ENCODE peak calls at places on chromosomes 3 and 15, in four cellular contexts. R is endothelial cell of umbilical vein, M is astrocyte, C is left ventricle myocardium inferior. P is an unnamed sample. For H3K4me1, the result is how much of the 10 kb centered on the place peaks cover.

GRCh38 chr3:107064445-107065060 is 312.7 kb upstream of the CCDC54 start:
- DNase-seq in C (peak), R (peak), M (peak), P (peak)

GRCh38 chr3:188557230-188557629 is 403.3 kb downstream of the LPP start:
- DNase-seq in M (no peak), C (no peak), R (no peak), P (no peak)

GRCh38 chr15:90064931-90065681 is 37.2 kb downstream of the IDH2 start:
- DNase-seq in R (peak), C (peak), M (no peak), P (no peak)

GRCh38 chr3:155241559-155241958 is 51.9 kb downstream of the STRIT1 start:
- DNase-seq in C (no peak), R (no peak), M (peak), P (no peak)

GRCh38 chr15:30670056-30670455 is 44.1 kb downstream of the ARHGAP11B start:
- DNase-seq in R (peak), C (no peak), M (no peak), P (no peak)

GRCh38 chr3:28109829-28110228 is 131.6 kb upstream of the CMC1 start:
- DNase-seq in R (no peak), C (no peak), M (no peak), P (no peak)

GRCh38 chr3:45640091-45640507 is 45.5 kb downstream of the LIMD1 start:
- DNase-seq in M (no peak), C (no peak), R (peak), P (no peak)

GRCh38 chr3:70550723-70551319 is 238.4 kb upstream of the MDFIC2 start:
- DNase-seq in M (peak), R (peak), C (peak), P (peak)

GRCh38 chr3:197367081-197367780 is 68.8 kb upstream of the DLG1 start:
- DNase-seq in R (no peak), M (peak), C (no peak), P (peak)

GRCh38 chr3:181230258-181230657 is 240.7 kb upstream of the DNAJC19 start:
- DNase-seq in M (no peak), C (no peak), R (no peak), P (no peak)

GRCh38 chr3:118705827-118706226 is 328.8 kb downstream of the IGSF11 start:
- DNase-seq in C (no peak), R (no peak), M (no peak), P (no peak)

GRCh38 chr3:173902866-173903265 is 505.3 kb downstream of the NLGN1 start:
- DNase-seq in C (no peak), M (no peak), R (no peak), P (no peak)

GRCh38 chr3:138188013-138188352 is 882 bp downstream of the ARMC8 start:
- DNase-seq in R (peak), C (no peak), M (peak), P (no peak)

GRCh38 chr15:95059346-95059905 is 828.1 kb downstream of the MCTP2 start:
- DNase-seq in M (no peak), C (no peak), R (no peak), P (peak)

GRCh38 chr3:45032113-45032512 is 6.0 kb downstream of the CLEC3B start:
- DNase-seq in R (no peak), C (no peak), M (no peak), P (no peak)

GRCh38 chr3:65402597-65402996 is 636.1 kb downstream of the MAGI1 start:
- DNase-seq in R (no peak), C (no peak), M (peak), P (peak)

GRCh38 chr3:121914081-121914998 is 20.1 kb downstream of the SLC15A2 start:
- DNase-seq in C (no peak), R (no peak), M (no peak), P (no peak)

GRCh38 chr3:160392798-160393197 is 6.2 kb downstream of the IFT80 start:
- DNase-seq in R (no peak), C (no peak), M (no peak), P (no peak)

GRCh38 chr3:134106580-134106979 is 76.9 kb upstream of the SLCO2A1 start:
- DNase-seq in R (no peak), C (no peak), M (no peak), P (no peak)

GRCh38 chr3:57110797-57111196 is 50.3 kb downstream of the SPATA12 start:
- DNase-seq in M (no peak), R (no peak), C (no peak), P (no peak)

GRCh38 chr15:79282371-79283251 is at the start of gene ANKRD34C:
- DNase-seq in M (no peak), R (no peak), C (no peak), P (no peak)

GRCh38 chr15:70643106-70643782 is 120.1 kb downstream of the UACA start:
- DNase-seq in R (no peak), C (no peak), M (no peak), P (no peak)

GRCh38 chr3:144105542-144105941 is 133.9 kb downstream of the DIPK2A start:
- DNase-seq in R (no peak), M (no peak), C (no peak), P (no peak)

GRCh38 chr3:129599607-129600006 is 6.9 kb downstream of the PLXND1 start:
- DNase-seq in C (peak), R (peak), M (peak), P (no peak)

GRCh38 chr15:31325432-31325975 is 1.1 kb upstream of the KLF13 start:
- DNase-seq in C (peak), R (no peak), M (no peak), P (no peak)

GRCh38 chr15:61367953-61368352 is 138.9 kb upstream of the RORA start:
- DNase-seq in R (no peak), C (no peak), M (no peak), P (no peak)

GRCh38 chr15:52709172-52709979 is 30.2 kb upstream of the ATOSA start:
- DNase-seq in C (no peak), R (no peak), M (no peak), P (no peak)

GRCh38 chr3:156010829-156011228 is 109.5 kb upstream of the KCNAB1 start:
- DNase-seq in R (no peak), M (no peak), C (no peak), P (no peak)

GRCh38 chr3:89522168-89522567 is 414.7 kb downstream of the EPHA3 start:
- DNase-seq in M (no peak), R (no peak), C (no peak), P (no peak)

GRCh38 chr3:190064112-190064511 is 56.6 kb downstream of the P3H2 start:
- DNase-seq in C (no peak), M (peak), R (peak), P (peak)

GRCh38 chr3:107600784-107601183 is 78.0 kb downstream of the BBX start:
- DNase-seq in M (no peak), R (no peak), C (no peak), P (no peak)

GRCh38 chr3:33438284-33438668 is 1.9 kb downstream of the UBP1 start:
- DNase-seq in R (peak), M (peak), C (no peak), P (peak)

GRCh38 chr15:74502301-74502700 is 38.7 kb upstream of the ARID3B start:
- DNase-seq in C (no peak), R (no peak), M (no peak), P (no peak)

GRCh38 chr3:177177670-177178295 is 19.5 kb downstream of the TBL1XR1 start:
- DNase-seq in M (no peak), R (no peak), C (no peak), P (peak)

GRCh38 chr3:158471639-158472294 is 99.2 kb upstream of the MLF1 start:
- DNase-seq in C (no peak), M (peak), R (peak), P (peak)

GRCh38 chr3:108406063-108406660 is 104.2 kb downstream of the MYH15 start:
- DNase-seq in M (no peak), R (no peak), C (no peak), P (no peak)

GRCh38 chr3:188349963-188350332 is 196.0 kb downstream of the LPP start:
- DNase-seq in R (no peak), C (no peak), M (no peak), P (peak)

GRCh38 chr3:52452570-52453221 is 1.1 kb downstream of the TNNC1 start:
- DNase-seq in M (no peak), R (no peak), C (peak), P (no peak)

DNA sequence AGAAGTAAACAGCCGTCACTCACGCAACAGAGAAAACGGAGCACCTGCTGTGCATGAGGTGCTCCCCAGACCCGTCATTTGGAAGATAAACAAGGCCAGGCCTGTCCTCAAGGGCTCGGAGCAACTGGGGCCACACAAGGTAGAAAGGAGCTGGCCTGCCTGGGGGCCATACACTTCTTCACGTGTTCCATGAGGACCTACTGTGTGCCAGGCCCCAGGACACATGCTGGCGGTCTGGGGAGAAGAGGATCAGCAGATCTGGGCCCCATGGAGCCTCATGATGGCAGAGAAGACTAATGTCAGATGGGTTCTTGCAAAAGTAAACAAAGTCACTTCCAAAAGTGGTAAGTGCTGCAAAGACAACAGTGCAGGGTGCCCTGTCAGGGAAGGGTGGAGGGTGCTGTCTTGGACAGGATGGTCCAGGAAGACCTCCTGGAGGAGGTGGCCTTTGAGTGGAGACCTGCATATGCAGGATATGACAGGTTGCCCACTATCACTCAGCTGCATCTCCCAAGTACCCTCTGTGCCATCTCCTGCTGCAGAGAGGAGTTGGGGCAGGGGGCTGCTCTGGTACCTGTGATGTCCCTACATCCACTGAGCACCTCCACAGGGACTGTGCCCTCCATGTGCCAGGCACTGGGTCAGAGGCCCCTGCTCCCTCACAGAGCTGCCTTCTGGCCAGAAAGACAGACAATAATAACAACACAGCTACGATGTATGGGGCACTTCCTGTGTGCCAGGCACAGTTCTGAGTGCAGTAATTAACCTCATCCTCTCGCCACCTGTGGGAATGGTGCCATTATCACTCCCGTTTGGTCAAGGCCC is 14.1 kb downstream of the WNT7A start:
- DNase-seq in M (no peak), C (no peak), R (no peak), P (no peak)
- H3K4me1 ChIP-seq in M (under half), C (under half), R (under half), P (under half)

GRCh38 chr15:37902126-37902525 is 32.3 kb upstream of the TMCO5A start:
- DNase-seq in R (no peak), M (no peak), C (no peak), P (no peak)

GRCh38 chr15:37900286-37901221 is 33.9 kb upstream of the TMCO5A start:
- DNase-seq in C (no peak), M (peak), R (peak), P (peak)

GRCh38 chr15:37903932-37904493 is 30.4 kb upstream of the TMCO5A start:
- DNase-seq in R (no peak), M (no peak), C (no peak), P (no peak)

GRCh38 chr15:37893309-37893708 is 41.1 kb upstream of the TMCO5A start:
- DNase-seq in R (no peak), M (peak), C (no peak), P (no peak)

DNA sequence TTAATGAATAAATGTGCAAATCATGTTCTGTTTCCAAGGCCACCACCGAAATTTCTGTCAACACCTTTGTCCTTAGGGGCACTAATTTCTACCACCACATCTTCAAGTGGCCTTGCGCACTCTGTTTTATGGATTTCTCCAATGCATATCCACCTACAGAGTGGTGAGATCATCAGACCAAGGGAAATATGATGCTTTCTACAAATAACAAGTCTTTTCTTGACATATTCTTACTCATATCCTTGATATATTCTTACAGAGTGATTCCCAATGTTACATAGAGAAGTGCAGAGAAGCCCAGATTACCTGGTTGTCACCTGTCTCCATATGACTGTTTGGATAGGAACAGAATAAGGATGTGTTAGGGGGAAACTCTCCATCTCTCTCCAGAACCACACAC is 36.1 kb upstream of the TMCO5A start:
- DNase-seq in M (no peak), C (no peak), R (no peak), P (peak)
- H3K4me1 ChIP-seq in M (under half), C (under half), R (under half), P (under half)

GRCh38 chr3:124858275-124858674 is 28.9 kb downstream of the ITGB5 start:
- DNase-seq in R (peak), C (no peak), M (peak), P (no peak)

GRCh38 chr3:124860599-124860998 is 26.6 kb downstream of the ITGB5 start:
- DNase-seq in C (peak), M (peak), R (peak), P (peak)

GRCh38 chr3:124856687-124857086 is 30.5 kb downstream of the ITGB5 start:
- DNase-seq in M (no peak), R (no peak), C (no peak), P (no peak)

GRCh38 chr3:124861041-124861440 is 26.1 kb downstream of the ITGB5 start:
- DNase-seq in C (no peak), R (no peak), M (no peak), P (no peak)

DNA sequence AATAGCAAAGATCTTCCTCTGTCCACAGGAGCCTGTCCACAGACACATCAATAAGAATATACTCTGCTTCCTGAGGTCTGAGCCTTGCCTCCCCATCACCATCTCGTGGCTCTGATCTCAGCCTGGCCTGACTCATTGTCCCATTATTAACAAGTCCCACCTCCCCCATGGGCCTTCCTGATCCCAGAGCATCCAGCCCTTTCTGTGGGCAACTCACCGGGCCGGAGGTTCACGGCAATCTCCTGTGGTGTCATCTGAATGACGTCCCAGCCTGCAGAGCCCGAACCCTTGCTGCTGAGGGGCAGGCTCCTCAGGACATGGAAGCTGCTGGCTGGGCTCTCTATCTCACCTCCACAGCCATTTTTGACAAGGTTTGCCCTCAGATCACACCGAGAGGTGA is 28.1 kb downstream of the ITGB5 start:
- DNase-seq in C (no peak), R (peak), M (peak), P (no peak)
- H3K4me1 ChIP-seq in C (half or more), R (under half), M (under half), P (under half)

GRCh38 chr3:193875601-193876321 is 260.2 kb upstream of the HES1 start:
- DNase-seq in M (no peak), R (no peak), C (no peak), P (no peak)

GRCh38 chr3:193872265-193872753 is 263.6 kb upstream of the HES1 start:
- DNase-seq in C (no peak), R (peak), M (peak), P (peak)

GRCh38 chr3:193874997-193875593 is 260.9 kb upstream of the HES1 start:
- DNase-seq in C (no peak), R (peak), M (no peak), P (no peak)

GRCh38 chr3:193874512-193874911 is 261.4 kb upstream of the HES1 start:
- DNase-seq in C (no peak), R (no peak), M (no peak), P (peak)

GRCh38 chr3:193873802-193874201 is 262.1 kb upstream of the HES1 start:
- DNase-seq in C (no peak), R (no peak), M (no peak), P (no peak)
- H3K4me1 ChIP-seq in C (under half), R (under half), M (under half), P (under half)

DNA sequence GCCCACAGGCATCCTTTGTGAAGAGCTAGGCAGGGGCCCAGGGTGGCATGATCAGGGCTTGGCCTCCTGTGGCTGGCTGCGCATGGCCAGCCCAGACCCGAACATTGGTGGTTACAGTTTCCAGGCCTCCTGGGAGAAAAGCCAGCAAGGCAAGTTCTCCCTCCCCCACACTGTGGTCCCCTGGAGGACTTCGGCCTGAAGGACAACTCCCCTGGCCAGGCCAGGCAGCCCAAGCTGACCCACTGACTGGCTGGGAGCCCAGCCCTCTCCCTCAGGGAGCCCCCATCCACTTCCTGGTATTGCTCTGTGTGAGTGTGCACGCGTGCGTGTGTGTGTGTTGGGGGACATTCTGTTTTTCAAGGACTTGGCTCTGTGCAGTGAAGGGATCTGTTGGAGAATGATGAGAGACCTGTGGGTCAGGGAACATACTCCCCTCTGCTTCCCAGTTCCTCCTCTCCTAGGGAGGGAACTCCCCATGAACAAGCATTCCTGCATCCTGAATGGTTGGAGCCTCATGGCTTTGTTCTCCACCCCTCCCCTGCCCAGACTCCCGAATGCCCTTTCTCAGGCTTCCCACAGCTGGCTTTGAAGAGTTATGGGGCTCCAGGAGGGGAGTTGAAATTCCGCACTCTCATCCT is 29.5 kb downstream of the CORO2B start:
- DNase-seq in M (no peak), C (peak), R (peak), P (no peak)
- H3K4me1 ChIP-seq in M (under half), C (half or more), R (under half), P (under half)

DNA sequence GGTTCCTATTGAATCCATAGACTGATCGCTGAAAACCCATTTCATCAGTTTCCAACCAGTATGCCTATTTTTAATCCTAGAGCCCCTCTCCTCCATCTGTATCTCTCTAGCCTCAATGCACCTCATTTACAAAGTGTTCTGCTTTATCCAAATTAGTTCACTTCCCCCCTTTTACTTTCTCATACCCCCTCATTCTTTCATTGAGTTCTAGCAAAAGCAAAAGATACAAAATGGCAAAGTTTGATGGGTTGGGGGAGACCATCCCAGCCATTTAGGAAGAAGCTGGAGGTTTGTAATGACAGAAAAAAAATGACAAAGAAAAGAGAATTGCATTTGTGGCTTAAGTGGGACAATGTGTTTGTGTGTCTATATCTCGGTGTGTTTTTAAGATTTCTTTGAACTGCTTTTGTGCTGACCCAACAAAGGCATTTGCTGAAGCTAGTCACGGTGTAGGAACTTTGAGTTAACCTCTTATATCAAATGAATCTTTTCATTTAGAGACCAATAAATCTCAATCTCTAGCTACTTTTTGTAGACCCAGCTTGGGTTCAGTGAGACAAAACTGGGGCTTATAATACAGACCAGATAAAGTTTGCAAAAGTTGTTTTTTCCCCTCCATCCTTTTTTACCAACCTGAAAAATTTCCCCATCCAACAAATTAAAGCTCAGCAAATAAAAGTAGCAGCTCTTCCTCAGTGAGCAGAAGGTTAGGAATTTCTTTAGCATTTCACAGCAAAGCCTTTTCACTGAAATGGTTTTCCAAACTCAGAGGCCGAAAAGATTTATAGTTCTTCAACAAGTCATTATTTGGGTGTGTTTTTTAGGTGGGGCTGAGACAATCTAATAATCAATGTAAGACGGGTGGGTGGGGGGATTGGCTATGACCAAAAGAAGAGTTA is 18.8 kb downstream of the NR2F2 start:
- DNase-seq in C (no peak), M (no peak), R (peak), P (no peak)
- H3K4me1 ChIP-seq in C (half or more), M (half or more), R (half or more), P (under half)